ENCODE peak calls at places on chromosome 18, in five cellular contexts. N, F, T, H and O are unnamed samples.

GRCh38 chr18:33579147-33579867 is 1.3 kb downstream of the ASXL3 start:
- DNase-seq in N (no peak), F (no peak), T (no peak), H (no peak), O (no peak)

GRCh38 chr18:11259421-11259820 is 110.1 kb upstream of the PIEZO2 start:
- DNase-seq in N (peak; percentile 35), F (no peak), T (no peak), H (no peak), O (no peak)

GRCh38 chr18:1751249-1751648 is 820.1 kb downstream of the METTL4 start:
- DNase-seq in N (no peak), F (no peak), T (no peak), H (no peak), O (no peak)

GRCh38 chr18:40048253-40048652 is 1906.8 kb upstream of the PIK3C3 start:
- DNase-seq in N (no peak), F (no peak), T (no peak), H (no peak), O (no peak)

GRCh38 chr18:52995875-52996274 is 655.9 kb downstream of the DCC start:
- DNase-seq in N (no peak), F (no peak), T (no peak), H (no peak), O (no peak)

GRCh38 chr18:56696966-56697365 is 45.8 kb downstream of the WDR7 start:
- DNase-seq in N (no peak), F (peak; percentile 11), T (no peak), H (peak; percentile 67), O (peak; percentile 33)

GRCh38 chr18:61637319-61637718 is 255.5 kb downstream of the RNF152 start:
- DNase-seq in N (no peak), F (no peak), T (no peak), H (no peak), O (no peak)

GRCh38 chr18:57754577-57755330 is 48.4 kb downstream of the ATP8B1 start:
- DNase-seq in N (no peak), F (no peak), T (no peak), H (no peak), O (no peak)

GRCh38 chr18:26614374-26614773 is 66.0 kb upstream of the KCTD1 start:
- DNase-seq in N (no peak), F (no peak), T (no peak), H (no peak), O (no peak)

GRCh38 chr18:74050807-74051206 is 96.8 kb downstream of the FBXO15 start:
- DNase-seq in N (no peak), F (no peak), T (no peak), H (no peak), O (no peak)

GRCh38 chr18:69128978-69129377 is 271.7 kb upstream of the DOK6 start:
- DNase-seq in N (no peak), F (no peak), T (no peak), H (no peak), O (no peak)

GRCh38 chr18:32919799-32920198 is 147.0 kb upstream of the KLHL14 start:
- DNase-seq in N (no peak), F (peak; percentile 3), T (no peak), H (no peak), O (peak; percentile 16)

GRCh38 chr18:59778434-59778833 is 81.2 kb upstream of the CCBE1 start:
- DNase-seq in N (no peak), F (no peak), T (no peak), H (no peak), O (no peak)

GRCh38 chr18:38198956-38199355 is 633.4 kb upstream of the CELF4 start:
- DNase-seq in N (no peak), F (no peak), T (no peak), H (no peak), O (no peak)

GRCh38 chr18:28834889-28835288 is 658.0 kb upstream of the CDH2 start:
- DNase-seq in N (no peak), F (peak; percentile 68), T (no peak), H (peak; percentile 57), O (peak; percentile 77)

GRCh38 chr18:57447154-57447621 is 12.0 kb downstream of the ONECUT2 start:
- DNase-seq in N (no peak), F (peak; percentile 43), T (no peak), H (peak; percentile 18), O (peak; percentile 22)

GRCh38 chr18:51339866-51340265 is 142.4 kb upstream of the MEX3C start:
- DNase-seq in N (no peak), F (peak; percentile 56), T (no peak), H (no peak), O (peak; percentile 6)

GRCh38 chr18:30121397-30121796 is 921.1 kb downstream of the DSC3 start:
- DNase-seq in N (no peak), F (no peak), T (no peak), H (no peak), O (no peak)

GRCh38 chr18:44758821-44759624 is 78.3 kb downstream of the SETBP1 start:
- DNase-seq in N (no peak), F (no peak), T (no peak), H (no peak), O (no peak)

GRCh38 chr18:26482567-26482966 is 65.8 kb downstream of the KCTD1 start:
- DNase-seq in N (no peak), F (no peak), T (no peak), H (no peak), O (no peak)

GRCh38 chr18:78939105-78939504 is 40.5 kb upstream of the SALL3 start:
- DNase-seq in N (no peak), F (no peak), T (no peak), H (no peak), O (no peak)

GRCh38 chr18:10232062-10232461 is 222.4 kb upstream of the APCDD1 start:
- DNase-seq in N (no peak), F (no peak), T (no peak), H (no peak), O (no peak)

GRCh38 chr18:10231220-10231619 is 223.2 kb upstream of the APCDD1 start:
- DNase-seq in N (no peak), F (no peak), T (no peak), H (no peak), O (no peak)

GRCh38 chr18:10226971-10227370 is 227.5 kb upstream of the APCDD1 start:
- DNase-seq in N (no peak), F (no peak), T (no peak), H (no peak), O (no peak)

GRCh38 chr18:10228380-10228779 is 226.1 kb upstream of the APCDD1 start:
- DNase-seq in N (no peak), F (no peak), T (no peak), H (no peak), O (no peak)

DNA sequence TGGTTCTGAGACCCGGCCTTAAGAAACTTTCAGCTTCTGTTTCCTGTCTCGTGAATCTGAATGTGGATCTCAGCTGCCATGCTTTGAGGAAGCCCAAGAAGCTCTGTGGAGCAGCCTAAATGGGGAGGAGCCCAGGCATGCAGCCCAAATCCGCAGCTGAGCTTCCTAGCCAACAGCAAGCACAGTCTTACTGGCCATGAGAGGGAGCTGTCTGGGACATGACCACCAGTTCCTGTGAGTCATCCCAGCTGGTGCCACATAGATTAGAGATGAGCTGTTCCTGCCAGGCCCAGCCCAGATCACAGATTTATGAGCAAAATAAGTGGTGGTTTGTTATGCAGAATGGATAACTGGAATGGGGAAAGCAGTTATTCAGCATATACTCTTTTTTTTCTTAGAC is 224.4 kb upstream of the APCDD1 start:
- DNase-seq in N (no peak), F (peak; percentile 65), T (peak; percentile 44), H (peak; percentile 83), O (peak; percentile 37)
- TF ChIP-seq CTCF in N (no peak), F (no peak), T (peak; percentile 21), H (peak; percentile 34), O (no peak)

DNA sequence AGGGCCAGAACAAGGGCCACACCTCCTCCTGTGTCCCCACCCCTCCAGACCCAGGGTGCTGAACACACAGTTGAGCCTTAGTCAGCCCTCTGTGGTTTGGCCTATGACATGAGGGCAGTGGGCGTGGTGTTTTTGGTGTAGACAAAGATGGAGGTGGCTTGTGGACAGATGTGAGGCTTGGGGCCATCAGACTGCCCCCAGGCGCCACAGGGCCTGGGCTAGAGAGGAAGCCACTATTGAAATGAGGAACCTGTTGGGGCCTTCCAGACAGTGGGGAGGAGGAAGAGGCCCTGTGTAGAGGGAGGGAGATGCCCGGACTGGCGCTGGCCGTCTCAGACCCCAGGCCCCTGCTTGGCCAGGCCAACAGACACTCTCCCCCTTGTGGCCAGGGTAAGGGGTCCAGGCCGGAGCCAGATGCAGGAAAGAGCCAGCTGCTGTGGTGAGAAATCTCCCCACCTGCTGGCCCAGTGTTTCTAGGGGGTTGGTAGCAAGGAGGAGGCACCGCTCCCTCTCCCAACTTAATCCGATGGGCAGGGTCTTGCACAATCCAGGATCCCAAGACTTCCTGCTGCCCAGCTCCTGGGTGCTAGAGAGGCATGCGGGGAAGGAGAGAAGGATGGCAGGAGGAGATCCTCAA is 53.8 kb downstream of the SMAD7 start:
- DNase-seq in N (no peak), F (no peak), T (no peak), H (peak; percentile 17), O (peak; percentile 30)
- TF ChIP-seq CTCF in N (no peak), F (no peak), T (no peak), H (peak; percentile 12), O (no peak)

GRCh38 chr18:36829362-36830140 is 624 bp downstream of the KIAA1328 start:
- DNase-seq in N (no peak), F (no peak), T (no peak), H (peak; percentile 19), O (peak; percentile 34)

GRCh38 chr18:36830141-36830495 is 1.2 kb downstream of the KIAA1328 start:
- DNase-seq in N (no peak), F (no peak), T (no peak), H (no peak), O (no peak)

GRCh38 chr18:36828157-36828629 is 609 bp downstream of the TPGS2 start:
- DNase-seq in N (no peak), F (peak; percentile 76), T (peak; percentile 6), H (peak; percentile 55), O (peak; percentile 60)

GRCh38 chr18:36831139-36831538 is 2.2 kb downstream of the KIAA1328 start:
- DNase-seq in N (no peak), F (no peak), T (no peak), H (peak; percentile 63), O (no peak)

DNA sequence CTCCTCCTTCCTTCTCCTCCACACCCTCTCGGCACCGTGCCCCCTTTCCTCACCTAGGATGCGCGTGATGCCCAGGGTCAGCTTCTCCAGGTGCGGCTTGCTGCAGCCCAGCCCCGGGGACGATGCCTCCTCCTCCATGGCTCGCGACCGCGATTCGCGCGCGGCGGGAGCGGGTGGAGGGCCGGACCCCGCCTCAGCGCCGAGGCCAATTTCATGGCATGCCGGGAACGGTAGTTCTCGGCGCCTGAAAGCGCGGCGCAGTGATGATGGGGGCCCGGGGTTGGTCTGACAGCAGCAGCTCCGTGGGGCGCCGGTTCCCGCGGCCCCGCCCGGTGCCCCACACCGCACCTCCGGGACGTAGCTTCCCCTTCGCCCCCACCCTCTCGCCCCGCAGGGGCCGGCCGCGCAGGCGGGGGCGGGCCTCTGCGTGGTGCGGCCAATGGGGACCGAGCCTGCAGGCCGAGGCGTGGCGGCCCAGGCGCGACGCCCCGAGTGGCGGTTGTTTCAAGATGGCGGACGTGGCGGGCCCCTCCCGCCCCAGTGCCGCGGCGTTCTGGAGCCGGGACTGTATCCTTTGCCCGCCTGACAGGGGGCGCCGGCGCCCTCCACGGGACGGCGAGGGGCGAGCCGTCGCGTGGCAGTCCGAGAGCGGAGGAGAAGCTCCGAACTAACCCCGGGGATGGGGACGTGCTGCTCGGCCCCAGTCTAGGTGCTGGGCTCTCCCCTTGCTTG is at the start of the genes KIAA1328 and TPGS2:
- DNase-seq in N (peak; percentile 86), F (peak; percentile 89), T (peak; percentile 61), H (peak; percentile 81), O (peak; percentile 70)
- TF ChIP-seq CTCF in N (peak; percentile 33), F (peak; percentile 24), T (peak; percentile 46), H (peak; percentile 55), O (peak; percentile 43)

DNA sequence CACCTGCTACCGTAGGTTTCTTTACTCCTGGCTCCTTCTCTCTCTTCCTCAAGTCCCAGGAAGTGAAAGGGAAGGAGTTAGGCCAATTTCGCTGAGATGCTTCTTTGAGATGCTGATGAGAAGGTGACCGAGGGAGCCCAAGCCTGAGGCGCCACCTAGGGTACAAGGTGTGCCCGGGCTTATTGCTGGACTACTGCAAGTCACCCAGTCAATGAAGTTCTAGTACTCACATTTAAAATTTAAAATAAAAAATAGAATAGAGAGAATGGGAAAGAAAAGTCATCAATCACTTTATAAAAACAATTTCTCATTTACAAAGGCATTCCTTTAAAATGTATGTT is 45.3 kb downstream of the ACAA2 start:
- DNase-seq in N (no peak), F (peak; percentile 89), T (peak; percentile 62), H (peak; percentile 65), O (peak; percentile 86)
- TF ChIP-seq CTCF in N (peak; percentile 22), F (peak; percentile 84), T (peak; percentile 77), H (peak; percentile 71), O (peak; percentile 88)